ENCODE peak calls at places on chromosomes 5 and 9, in ten cellular contexts. One of them, this sample, is unnamed.

GRCh38 chr5:23977996-23978395 is 470.6 kb downstream of the PRDM9 start:
- DNase-seq in transverse colon: peak; percentile 10
- DNase-seq in fibroblast of lung: no peak
- DNase-seq in epithelial cell of esophagus: peak; percentile 14
- DNase-seq in breast epithelium: no peak
- DNase-seq in cardiac fibroblast: peak; percentile 1
- DNase-seq in A549: no peak
- DNase-seq in type B pancreatic cell: no peak
- DNase-seq in HFFc6: no peak
- DNase-seq in right lobe of liver: peak; percentile 23
- DNase-seq in this sample: no peak

GRCh38 chr9:135347461-135347860 is 132.1 kb upstream of the PPP1R26 start:
- DNase-seq in transverse colon: no peak
- DNase-seq in fibroblast of lung: no peak
- DNase-seq in epithelial cell of esophagus: no peak
- DNase-seq in breast epithelium: no peak
- DNase-seq in cardiac fibroblast: no peak
- DNase-seq in A549: no peak
- DNase-seq in type B pancreatic cell: no peak
- DNase-seq in HFFc6: no peak
- DNase-seq in right lobe of liver: no peak
- DNase-seq in this sample: no peak

GRCh38 chr9:125240649-125240999 is 519 bp downstream of the HSPA5 start:
- DNase-seq in transverse colon: peak; percentile 54
- DNase-seq in fibroblast of lung: peak; percentile 29
- DNase-seq in epithelial cell of esophagus: peak; percentile 39
- DNase-seq in breast epithelium: peak; percentile 55
- DNase-seq in cardiac fibroblast: peak; percentile 47
- DNase-seq in A549: no peak
- DNase-seq in type B pancreatic cell: no peak
- DNase-seq in HFFc6: no peak
- DNase-seq in right lobe of liver: peak; percentile 61
- DNase-seq in this sample: no peak

GRCh38 chr9:121985792-121986494 is 107.2 kb downstream of the TTLL11 start:
- DNase-seq in transverse colon: no peak
- DNase-seq in fibroblast of lung: peak; percentile 67
- DNase-seq in epithelial cell of esophagus: no peak
- DNase-seq in breast epithelium: no peak
- DNase-seq in cardiac fibroblast: no peak
- DNase-seq in A549: no peak
- DNase-seq in type B pancreatic cell: no peak
- DNase-seq in HFFc6: no peak
- DNase-seq in right lobe of liver: no peak
- DNase-seq in this sample: no peak

GRCh38 chr9:134717056-134717455 is 75.5 kb downstream of the COL5A1 start:
- DNase-seq in transverse colon: no peak
- DNase-seq in fibroblast of lung: no peak
- DNase-seq in epithelial cell of esophagus: no peak
- DNase-seq in breast epithelium: no peak
- DNase-seq in cardiac fibroblast: no peak
- DNase-seq in A549: no peak
- DNase-seq in type B pancreatic cell: no peak
- DNase-seq in HFFc6: no peak
- DNase-seq in right lobe of liver: no peak
- DNase-seq in this sample: no peak

GRCh38 chr9:95506692-95507455 is 9.9 kb downstream of the PTCH1 start:
- DNase-seq in transverse colon: peak; percentile 62
- DNase-seq in fibroblast of lung: peak; percentile 75
- DNase-seq in epithelial cell of esophagus: peak; percentile 75
- DNase-seq in breast epithelium: no peak
- DNase-seq in cardiac fibroblast: peak; percentile 79
- DNase-seq in A549: peak; percentile 33
- DNase-seq in type B pancreatic cell: peak; percentile 76
- DNase-seq in HFFc6: peak; percentile 57
- DNase-seq in right lobe of liver: peak; percentile 42
- DNase-seq in this sample: no peak

GRCh38 chr9:38358390-38359296 is 33.9 kb upstream of the ALDH1B1 start:
- DNase-seq in transverse colon: no peak
- DNase-seq in fibroblast of lung: peak; percentile 43
- DNase-seq in epithelial cell of esophagus: no peak
- DNase-seq in breast epithelium: no peak
- DNase-seq in cardiac fibroblast: no peak
- DNase-seq in A549: no peak
- DNase-seq in type B pancreatic cell: no peak
- DNase-seq in HFFc6: peak; percentile 11
- DNase-seq in right lobe of liver: no peak
- DNase-seq in this sample: no peak

GRCh38 chr9:36470891-36471290 is 70.8 kb upstream of the RNF38 start:
- DNase-seq in transverse colon: peak; percentile 70
- DNase-seq in fibroblast of lung: peak; percentile 49
- DNase-seq in epithelial cell of esophagus: peak; percentile 59
- DNase-seq in breast epithelium: no peak
- DNase-seq in cardiac fibroblast: peak; percentile 83
- DNase-seq in A549: no peak
- DNase-seq in type B pancreatic cell: no peak
- DNase-seq in HFFc6: peak; percentile 26
- DNase-seq in right lobe of liver: peak; percentile 51
- DNase-seq in this sample: no peak

GRCh38 chr9:98943682-98944129 is at the start of gene COL15A1:
- DNase-seq in transverse colon: no peak
- DNase-seq in fibroblast of lung: peak; percentile 33
- DNase-seq in epithelial cell of esophagus: no peak
- DNase-seq in breast epithelium: no peak
- DNase-seq in cardiac fibroblast: peak; percentile 19
- DNase-seq in A549: no peak
- DNase-seq in type B pancreatic cell: no peak
- DNase-seq in HFFc6: no peak
- DNase-seq in right lobe of liver: no peak
- DNase-seq in this sample: no peak

GRCh38 chr9:134396258-134396742 is 70.0 kb downstream of the RXRA start:
- DNase-seq in transverse colon: peak; percentile 51
- DNase-seq in fibroblast of lung: no peak
- DNase-seq in epithelial cell of esophagus: no peak
- DNase-seq in breast epithelium: no peak
- DNase-seq in cardiac fibroblast: no peak
- DNase-seq in A549: no peak
- DNase-seq in type B pancreatic cell: no peak
- DNase-seq in HFFc6: no peak
- DNase-seq in right lobe of liver: peak; percentile 78
- DNase-seq in this sample: no peak

GRCh38 chr9:134496413-134497282 is 145.0 kb upstream of the COL5A1 start:
- DNase-seq in transverse colon: peak; percentile 5
- DNase-seq in fibroblast of lung: peak; percentile 81
- DNase-seq in epithelial cell of esophagus: no peak
- DNase-seq in breast epithelium: no peak
- DNase-seq in cardiac fibroblast: peak; percentile 74
- DNase-seq in A549: no peak
- DNase-seq in type B pancreatic cell: no peak
- DNase-seq in HFFc6: peak; percentile 63
- DNase-seq in right lobe of liver: no peak
- DNase-seq in this sample: no peak

GRCh38 chr5:157597277-157597676 is 21.7 kb upstream of the ADAM19 start:
- DNase-seq in transverse colon: no peak
- DNase-seq in fibroblast of lung: no peak
- DNase-seq in epithelial cell of esophagus: no peak
- DNase-seq in breast epithelium: no peak
- DNase-seq in cardiac fibroblast: no peak
- DNase-seq in A549: no peak
- DNase-seq in type B pancreatic cell: no peak
- DNase-seq in HFFc6: no peak
- DNase-seq in right lobe of liver: no peak
- DNase-seq in this sample: no peak

GRCh38 chr9:112029921-112030444 is 133.4 kb downstream of the UGCG start:
- DNase-seq in transverse colon: no peak
- DNase-seq in fibroblast of lung: peak; percentile 80
- DNase-seq in epithelial cell of esophagus: peak; percentile 91
- DNase-seq in breast epithelium: no peak
- DNase-seq in cardiac fibroblast: peak; percentile 86
- DNase-seq in A549: peak; percentile 67
- DNase-seq in type B pancreatic cell: no peak
- DNase-seq in HFFc6: peak; percentile 53
- DNase-seq in right lobe of liver: no peak
- DNase-seq in this sample: no peak

GRCh38 chr5:7321724-7322123 is 74.2 kb upstream of the ADCY2 start:
- DNase-seq in transverse colon: no peak
- DNase-seq in fibroblast of lung: peak; percentile 100
- DNase-seq in epithelial cell of esophagus: no peak
- DNase-seq in breast epithelium: no peak
- DNase-seq in cardiac fibroblast: peak; percentile 4
- DNase-seq in A549: no peak
- DNase-seq in type B pancreatic cell: no peak
- DNase-seq in HFFc6: peak; percentile 99
- DNase-seq in right lobe of liver: no peak
- DNase-seq in this sample: no peak

GRCh38 chr5:107338341-107338740 is 332.4 kb downstream of the EFNA5 start:
- DNase-seq in transverse colon: no peak
- DNase-seq in fibroblast of lung: no peak
- DNase-seq in epithelial cell of esophagus: no peak
- DNase-seq in breast epithelium: no peak
- DNase-seq in cardiac fibroblast: peak; percentile 17
- DNase-seq in A549: no peak
- DNase-seq in type B pancreatic cell: no peak
- DNase-seq in HFFc6: no peak
- DNase-seq in right lobe of liver: no peak
- DNase-seq in this sample: no peak

GRCh38 chr5:59342181-59342580 is 551.3 kb downstream of the PDE4D start:
- DNase-seq in transverse colon: no peak
- DNase-seq in fibroblast of lung: peak; percentile 44
- DNase-seq in epithelial cell of esophagus: no peak
- DNase-seq in breast epithelium: no peak
- DNase-seq in cardiac fibroblast: no peak
- DNase-seq in A549: no peak
- DNase-seq in type B pancreatic cell: no peak
- DNase-seq in HFFc6: no peak
- DNase-seq in right lobe of liver: no peak
- DNase-seq in this sample: no peak

GRCh38 chr9:99069532-99069931 is 35.4 kb upstream of the TGFBR1 start:
- DNase-seq in transverse colon: no peak
- DNase-seq in fibroblast of lung: no peak
- DNase-seq in epithelial cell of esophagus: no peak
- DNase-seq in breast epithelium: no peak
- DNase-seq in cardiac fibroblast: no peak
- DNase-seq in A549: no peak
- DNase-seq in type B pancreatic cell: no peak
- DNase-seq in HFFc6: no peak
- DNase-seq in right lobe of liver: no peak
- DNase-seq in this sample: no peak

DNA sequence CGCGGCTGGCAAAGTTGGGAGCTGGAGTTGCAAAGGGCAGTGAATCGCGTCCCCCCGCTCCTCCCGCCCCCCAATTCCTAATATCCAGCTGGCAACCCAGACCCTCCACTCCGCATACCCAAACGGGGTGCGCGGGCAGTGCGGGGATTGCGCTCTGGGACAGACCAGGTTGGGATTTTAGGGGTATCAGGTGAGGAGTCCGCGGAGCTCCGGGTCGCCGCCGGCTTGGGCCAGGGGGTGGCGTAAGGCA is 553 bp downstream of the IQGAP2 start:
- DNase-seq in transverse colon: no peak
- DNase-seq in fibroblast of lung: no peak
- DNase-seq in epithelial cell of esophagus: no peak
- DNase-seq in breast epithelium: no peak
- DNase-seq in cardiac fibroblast: no peak
- DNase-seq in A549: peak; percentile 42
- DNase-seq in type B pancreatic cell: no peak
- DNase-seq in HFFc6: no peak
- DNase-seq in right lobe of liver: no peak
- DNase-seq in this sample: no peak
- TF ChIP-seq CTCF in transverse colon: no peak
- TF ChIP-seq CTCF in fibroblast of lung: no peak
- TF ChIP-seq CTCF in epithelial cell of esophagus: no peak
- TF ChIP-seq CTCF in breast epithelium: peak; percentile 33
- TF ChIP-seq CTCF in cardiac fibroblast: no peak
- TF ChIP-seq CTCF in A549: no peak
- TF ChIP-seq CTCF in type B pancreatic cell: peak; percentile 62
- TF ChIP-seq CTCF in HFFc6: no peak
- TF ChIP-seq CTCF in right lobe of liver: peak; percentile 42
- TF ChIP-seq CTCF in this sample: no peak

DNA sequence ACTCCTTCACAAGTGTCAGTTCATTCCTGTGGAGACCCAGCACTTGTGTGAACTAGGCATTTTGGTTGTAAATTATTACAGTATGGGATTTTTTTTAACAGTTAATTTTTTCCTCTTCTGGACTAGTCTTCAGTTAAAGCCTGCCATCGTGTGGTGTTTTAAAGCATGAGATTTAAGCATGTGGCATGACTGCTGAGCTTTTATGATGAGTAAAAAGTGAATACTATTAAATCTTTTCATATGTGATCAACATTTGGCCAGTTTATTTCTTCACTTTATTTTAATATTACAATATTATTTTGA is 25.0 kb downstream of the LMNB1 start:
- DNase-seq in transverse colon: no peak
- DNase-seq in fibroblast of lung: peak; percentile 32
- DNase-seq in epithelial cell of esophagus: peak; percentile 41
- DNase-seq in breast epithelium: no peak
- DNase-seq in cardiac fibroblast: peak; percentile 77
- DNase-seq in A549: no peak
- DNase-seq in type B pancreatic cell: no peak
- DNase-seq in HFFc6: peak; percentile 61
- DNase-seq in right lobe of liver: no peak
- DNase-seq in this sample: no peak
- TF ChIP-seq CTCF in transverse colon: peak; percentile 26
- TF ChIP-seq CTCF in fibroblast of lung: peak; percentile 49
- TF ChIP-seq CTCF in epithelial cell of esophagus: peak; percentile 41
- TF ChIP-seq CTCF in breast epithelium: peak; percentile 12
- TF ChIP-seq CTCF in cardiac fibroblast: peak; percentile 51
- TF ChIP-seq CTCF in A549: peak; percentile 68
- TF ChIP-seq CTCF in type B pancreatic cell: peak; percentile 38
- TF ChIP-seq CTCF in HFFc6: peak; percentile 77
- TF ChIP-seq CTCF in right lobe of liver: peak; percentile 5
- TF ChIP-seq CTCF in this sample: peak; percentile 46

DNA sequence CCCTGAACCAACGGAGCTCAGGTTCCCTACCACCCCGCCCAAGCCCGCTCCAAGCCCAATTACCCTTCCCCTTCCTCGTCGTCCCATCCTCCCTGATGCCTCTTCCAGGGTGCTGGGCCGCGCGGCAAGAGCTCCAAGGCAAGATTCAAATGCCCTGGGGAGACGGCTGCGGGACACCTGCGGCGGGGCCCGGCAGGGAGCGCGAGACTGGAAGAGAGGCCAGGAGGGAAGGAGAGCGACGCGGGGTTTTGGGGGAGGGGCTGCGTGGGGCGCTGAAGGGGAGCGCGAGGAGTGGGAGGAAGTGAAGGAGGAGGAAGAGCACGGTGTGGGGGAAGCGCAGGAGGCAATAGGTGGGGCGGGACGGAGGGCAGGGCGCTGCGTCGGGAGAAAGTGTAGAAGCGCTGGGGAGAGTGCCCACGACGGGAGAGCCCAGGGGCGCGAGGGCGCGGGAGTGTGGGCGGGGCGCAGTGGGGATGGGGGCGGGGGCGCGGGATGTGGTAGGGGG is 975 bp upstream of the NXNL2 start:
- DNase-seq in transverse colon: peak; percentile 17
- DNase-seq in fibroblast of lung: peak; percentile 67
- DNase-seq in epithelial cell of esophagus: peak; percentile 35
- DNase-seq in breast epithelium: no peak
- DNase-seq in cardiac fibroblast: peak; percentile 48
- DNase-seq in A549: peak; percentile 78
- DNase-seq in type B pancreatic cell: no peak
- DNase-seq in HFFc6: peak; percentile 66
- DNase-seq in right lobe of liver: peak; percentile 26
- DNase-seq in this sample: peak; percentile 35
- TF ChIP-seq CTCF in transverse colon: no peak
- TF ChIP-seq CTCF in fibroblast of lung: peak; percentile 18
- TF ChIP-seq CTCF in epithelial cell of esophagus: peak; percentile 4
- TF ChIP-seq CTCF in breast epithelium: no peak
- TF ChIP-seq CTCF in cardiac fibroblast: no peak
- TF ChIP-seq CTCF in A549: no peak
- TF ChIP-seq CTCF in type B pancreatic cell: no peak
- TF ChIP-seq CTCF in HFFc6: peak; percentile 22
- TF ChIP-seq CTCF in right lobe of liver: no peak
- TF ChIP-seq CTCF in this sample: no peak

GRCh38 chr5:103258368-103258956 is at the start of gene MACIR:
- DNase-seq in transverse colon: peak; percentile 98
- DNase-seq in fibroblast of lung: peak; percentile 98
- DNase-seq in epithelial cell of esophagus: peak; percentile 99
- DNase-seq in breast epithelium: peak; percentile 95
- DNase-seq in cardiac fibroblast: peak; percentile 97
- DNase-seq in A549: peak; percentile 86
- DNase-seq in type B pancreatic cell: peak; percentile 96
- DNase-seq in HFFc6: peak; percentile 97
- DNase-seq in right lobe of liver: peak; percentile 99
- DNase-seq in this sample: peak; percentile 47
- TF ChIP-seq CTCF in transverse colon: no peak
- TF ChIP-seq CTCF in fibroblast of lung: no peak
- TF ChIP-seq CTCF in epithelial cell of esophagus: no peak
- TF ChIP-seq CTCF in breast epithelium: no peak
- TF ChIP-seq CTCF in cardiac fibroblast: no peak
- TF ChIP-seq CTCF in A549: no peak
- TF ChIP-seq CTCF in type B pancreatic cell: no peak
- TF ChIP-seq CTCF in HFFc6: peak; percentile 8
- TF ChIP-seq CTCF in right lobe of liver: no peak
- TF ChIP-seq CTCF in this sample: peak; percentile 22

This sample was measured in D721Med.